ENCODE peak calls at places on chromosomes 4 and X, in nine cellular contexts. A is ELR; D is effector memory CD8-positive, alpha-beta T cell; Q is choroid plexus epithelial cell; U is activated naive CD4-positive, alpha-beta T cell treated with Interleukin-2 at 50 U/mL for 16 hours; R is stromal cell of bone marrow; T is ureter; N is A673; S is mammary epithelial cell. X is an unnamed sample.

GRCh38 chrX:115547448-115547847 is 13.5 kb upstream of the PLS3 start:
- DNase-seq in A (peak), D (no peak), Q (no peak), U (no peak), R (no peak), T (no peak), N (no peak), S (no peak), X (no peak)

GRCh38 chr4:92862509-92862908 is 558.7 kb downstream of the GRID2 start:
- DNase-seq in A (no peak), D (no peak), Q (no peak), U (no peak), R (no peak), T (no peak), N (no peak), S (no peak), X (no peak)

GRCh38 chr4:37634180-37634579 is 52.0 kb downstream of the RELL1 start:
- DNase-seq in A (no peak), D (no peak), Q (no peak), U (no peak), R (no peak), T (no peak), N (no peak), S (no peak), X (no peak)

GRCh38 chrX:150486011-150486410 is 82.4 kb upstream of the MTM1 start:
- DNase-seq in A (peak), D (peak), Q (peak), U (peak), R (peak), T (no peak), N (peak), S (peak), X (peak)

GRCh38 chrX:12360991-12361598 is 222.8 kb downstream of the FRMPD4 start:
- DNase-seq in A (peak), D (no peak), Q (no peak), U (no peak), R (no peak), T (no peak), N (no peak), S (peak), X (peak)

GRCh38 chr4:77994194-77994721 is 62.9 kb upstream of the FRAS1 start:
- DNase-seq in A (peak), D (no peak), Q (peak), U (no peak), R (peak), T (no peak), N (peak), S (peak), X (peak)

GRCh38 chrX:69320116-69320515 is 154.9 kb upstream of the PJA1 start:
- DNase-seq in A (no peak), D (no peak), Q (no peak), U (no peak), R (no peak), T (peak), N (no peak), S (no peak), X (no peak)

GRCh38 chrX:102517331-102517730 is 792 bp upstream of the TMSB15A start:
- DNase-seq in A (peak), D (no peak), Q (peak), U (no peak), R (no peak), T (no peak), N (peak), S (peak), X (peak)

GRCh38 chr4:15231265-15232091 is 196.4 kb upstream of the C1QTNF7 start:
- DNase-seq in A (peak), D (peak), Q (peak), U (peak), R (peak), T (peak), N (peak), S (peak), X (peak)

GRCh38 chrX:1500701-1501624 is 36.0 kb downstream of the P2RY8 start:
- DNase-seq in A (peak), D (no peak), Q (no peak), U (no peak), R (no peak), T (no peak), N (no peak), S (no peak), X (no peak)

GRCh38 chrX:129679856-129680255 is 25.1 kb upstream of the APLN start:
- DNase-seq in A (peak), D (no peak), Q (no peak), U (no peak), R (no peak), T (peak), N (no peak), S (peak), X (no peak)

GRCh38 chr4:106671711-106672110 is 303.1 kb upstream of the GIMD1 start:
- DNase-seq in A (peak), D (no peak), Q (peak), U (no peak), R (no peak), T (no peak), N (no peak), S (peak), X (peak)

GRCh38 chr4:90078440-90078839 is 48.8 kb upstream of the CCSER1 start:
- DNase-seq in A (no peak), D (no peak), Q (no peak), U (no peak), R (no peak), T (no peak), N (peak), S (peak), X (no peak)

GRCh38 chrX:132948648-132949260 is 9.7 kb downstream of the HS6ST2 start:
- DNase-seq in A (no peak), D (no peak), Q (no peak), U (no peak), R (no peak), T (no peak), N (peak), S (no peak), X (no peak)

GRCh38 chr4:39539026-39539690 is 11.9 kb upstream of the UGDH start:
- DNase-seq in A (no peak), D (no peak), Q (peak), U (no peak), R (no peak), T (no peak), N (no peak), S (no peak), X (peak)

X was measured in adipocyte.